ENCODE peak calls at places on chromosome 13, in ten cellular contexts. Q is skeletal muscle cell, T is psoas muscle, S is uterus, C is brain microvascular endothelial cell, V is transverse colon, Y is fibroblast of mammary gland, M is body of pancreas, P is aorta, J is AG04450. X is an unnamed sample.

GRCh38 chr13:98439896-98440295 is 137.0 kb downstream of the STK24 start:
- DNase-seq in Q (no peak), T (no peak), S (no peak), C (no peak), V (no peak), Y (no peak), M (no peak), P (peak; percentile 30), J (no peak), X (no peak)

GRCh38 chr13:60372141-60372540 is 24.9 kb upstream of the TDRD3 start:
- DNase-seq in Q (no peak), T (no peak), S (no peak), C (no peak), V (no peak), Y (no peak), M (peak; percentile 34), P (no peak), J (no peak), X (no peak)

GRCh38 chr13:91193358-91193757 is 154.1 kb upstream of the MIR17HG start:
- DNase-seq in Q (no peak), T (no peak), S (no peak), C (no peak), V (no peak), Y (no peak), M (no peak), P (no peak), J (no peak), X (no peak)

GRCh38 chr13:89113744-89114143 is 1442.6 kb downstream of the SLITRK5 start:
- DNase-seq in Q (no peak), T (no peak), S (no peak), C (no peak), V (no peak), Y (no peak), M (no peak), P (no peak), J (no peak), X (no peak)

GRCh38 chr13:90830782-90831181 is 516.7 kb upstream of the MIR17HG start:
- DNase-seq in Q (no peak), T (no peak), S (no peak), C (no peak), V (no peak), Y (no peak), M (no peak), P (no peak), J (no peak), X (no peak)

GRCh38 chr13:31875134-31875533 is 135.8 kb downstream of the RXFP2 start:
- DNase-seq in Q (no peak), T (no peak), S (no peak), C (no peak), V (no peak), Y (peak; percentile 25), M (no peak), P (no peak), J (no peak), X (no peak)

GRCh38 chr13:61954092-61954491 is 538.4 kb upstream of the PCDH20 start:
- DNase-seq in Q (peak; percentile 1), T (no peak), S (no peak), C (no peak), V (no peak), Y (peak; percentile 4), M (no peak), P (no peak), J (no peak), X (no peak)

GRCh38 chr13:29922281-29922821 is 71.9 kb upstream of the UBL3 start:
- DNase-seq in Q (peak; percentile 47), T (no peak), S (no peak), C (no peak), V (no peak), Y (peak; percentile 73), M (no peak), P (no peak), J (no peak), X (no peak)

GRCh38 chr13:33110713-33111413 is 94.6 kb downstream of the KL start:
- DNase-seq in Q (no peak), T (no peak), S (no peak), C (no peak), V (no peak), Y (peak; percentile 55), M (no peak), P (peak; percentile 84), J (no peak), X (no peak)

GRCh38 chr13:20219585-20219984 is 12.5 kb downstream of the GJB6 start:
- DNase-seq in Q (no peak), T (no peak), S (no peak), C (no peak), V (no peak), Y (no peak), M (no peak), P (no peak), J (no peak), X (no peak)

GRCh38 chr13:102584423-102584822 is 12.4 kb upstream of the TPP2 start:
- DNase-seq in Q (no peak), T (no peak), S (no peak), C (no peak), V (no peak), Y (no peak), M (no peak), P (no peak), J (no peak), X (no peak)

GRCh38 chr13:46648166-46648607 is 95.2 kb downstream of the LRCH1 start:
- DNase-seq in Q (peak; percentile 51), T (no peak), S (no peak), C (no peak), V (peak; percentile 64), Y (peak; percentile 69), M (peak; percentile 49), P (no peak), J (no peak), X (no peak)

GRCh38 chr13:31905896-31906295 is 125.7 kb upstream of the FRY start:
- DNase-seq in Q (no peak), T (no peak), S (no peak), C (no peak), V (no peak), Y (no peak), M (no peak), P (no peak), J (no peak), X (no peak)

GRCh38 chr13:67062160-67062559 is 168.0 kb downstream of the PCDH9 start:
- DNase-seq in Q (no peak), T (no peak), S (no peak), C (no peak), V (no peak), Y (no peak), M (no peak), P (no peak), J (no peak), X (no peak)

GRCh38 chr13:67061750-67062149 is 168.4 kb downstream of the PCDH9 start:
- DNase-seq in Q (peak; percentile 37), T (no peak), S (no peak), C (no peak), V (no peak), Y (peak; percentile 10), M (no peak), P (no peak), J (no peak), X (no peak)

GRCh38 chr13:67064920-67065319 is 165.2 kb downstream of the PCDH9 start:
- DNase-seq in Q (no peak), T (no peak), S (no peak), C (no peak), V (no peak), Y (no peak), M (no peak), P (no peak), J (no peak), X (no peak)

DNA sequence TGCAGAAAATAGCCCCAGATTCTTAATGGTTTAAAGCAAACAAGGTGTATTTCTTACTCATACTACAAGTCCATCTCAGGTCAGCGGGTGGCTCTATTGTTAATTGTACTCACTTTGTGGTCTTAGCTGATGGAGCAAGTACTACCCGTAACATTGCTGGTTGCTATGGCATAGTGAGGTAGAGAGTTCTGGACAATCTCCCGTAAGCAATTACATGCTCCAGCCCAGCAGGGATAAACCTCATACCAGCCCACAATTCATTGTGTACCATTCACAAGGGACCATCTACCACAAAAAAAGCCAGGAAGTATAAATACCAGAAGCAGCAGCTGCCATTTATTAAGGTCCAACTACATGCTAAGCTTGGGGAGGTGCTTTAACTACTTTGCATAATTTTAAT is 167.1 kb downstream of the PCDH9 start:
- DNase-seq in Q (no peak), T (no peak), S (no peak), C (no peak), V (no peak), Y (no peak), M (no peak), P (no peak), J (no peak), X (no peak)
- H3K4me3 ChIP-seq in Q (no peak overlapping the region), T (no peak overlapping the region), S (no peak overlapping the region), C (no peak overlapping the region), V (no peak overlapping the region), Y (no peak overlapping the region), M (no peak overlapping the region), P (no peak overlapping the region), J (no peak overlapping the region), X (no peak overlapping the region)

GRCh38 chr13:24223341-24224231 is 63.1 kb downstream of the SPATA13 start:
- DNase-seq in Q (no peak), T (no peak), S (no peak), C (no peak), V (no peak), Y (no peak), M (no peak), P (no peak), J (no peak), X (no peak)
- H3K4me3 ChIP-seq in Q (no peak overlapping the region), T (no peak overlapping the region), S (no peak overlapping the region), C (no peak overlapping the region), V (no peak overlapping the region), Y (no peak overlapping the region), M (no peak overlapping the region), P (no peak overlapping the region), J (no peak overlapping the region), X (no peak overlapping the region)

GRCh38 chr13:38804061-38804460 is 117.2 kb downstream of the FREM2 start:
- DNase-seq in Q (no peak), T (no peak), S (no peak), C (no peak), V (no peak), Y (no peak), M (no peak), P (no peak), J (no peak), X (no peak)

GRCh38 chr13:38804536-38804935 is 117.7 kb downstream of the FREM2 start:
- DNase-seq in Q (no peak), T (no peak), S (no peak), C (no peak), V (no peak), Y (peak; percentile 22), M (no peak), P (no peak), J (no peak), X (no peak)

DNA sequence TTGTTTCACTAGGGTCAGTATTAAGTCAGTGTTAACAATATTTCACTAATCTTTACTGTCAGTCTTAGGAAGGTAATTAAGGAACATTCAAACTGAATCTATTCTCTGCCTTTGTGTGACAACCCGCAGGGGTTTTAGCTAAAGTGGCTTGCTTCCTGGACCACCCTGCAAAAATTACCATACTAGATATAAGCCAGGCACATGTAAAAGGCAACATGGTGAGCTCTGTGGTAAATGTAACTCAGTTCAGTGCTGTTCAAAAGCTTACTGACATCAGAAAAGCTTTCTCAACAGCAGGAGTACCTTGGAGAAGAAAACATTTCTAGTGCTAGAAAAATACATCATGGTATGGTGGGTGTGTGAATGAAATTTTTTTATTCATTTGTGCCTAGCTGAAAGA is 116.7 kb downstream of the FREM2 start:
- DNase-seq in Q (no peak), T (no peak), S (no peak), C (no peak), V (no peak), Y (no peak), M (no peak), P (no peak), J (no peak), X (no peak)
- H3K4me3 ChIP-seq in Q (no peak overlapping the region), T (no peak overlapping the region), S (no peak overlapping the region), C (no peak overlapping the region), V (no peak overlapping the region), Y (no peak overlapping the region), M (no peak overlapping the region), P (no peak overlapping the region), J (no peak overlapping the region), X (no peak overlapping the region)

GRCh38 chr13:74641586-74641985 is 507.4 kb upstream of the KLF12 start:
- DNase-seq in Q (peak; percentile 52), T (no peak), S (no peak), C (peak; percentile 17), V (no peak), Y (peak; percentile 93), M (no peak), P (no peak), J (peak; percentile 24), X (no peak)
- H3K4me3 ChIP-seq in Q (no peak overlapping the region), T (no peak overlapping the region), S (no peak overlapping the region), C (no peak overlapping the region), V (no peak overlapping the region), Y (no peak overlapping the region), M (no peak overlapping the region), P (no peak overlapping the region), J (no peak overlapping the region), X (no peak overlapping the region)

X was measured in LNCaP clone FGC.